ENCODE peak calls at places on chromosomes 16 and 17, in nine cellular contexts. Z is fibroblast of lung; E is DMS 273 treated with DMSO at 0.1 percent for 48 hours; J is NCI-H1417; S is fibroblast of mammary gland; M is stimulated activated CD4-positive, alpha-beta T cell treated with anti-CD3 and anti-CD28 coated beads, Interleukin-2, amount 100 ng/mL, for 24 hours; A is breast epithelium; F is stomach; Y is HT-29. X is an unnamed sample.

GRCh38 chr16:801584-802363 is 1.2 kb upstream of the GNG13 start:
- DNase-seq in Z (no peak), E (no peak), J (no peak), S (no peak), M (no peak), A (no peak), F (no peak), Y (no peak), X (no peak)

GRCh38 chr17:1621273-1621954 is 7.2 kb downstream of the SLC43A2 start:
- DNase-seq in Z (no peak), E (no peak), J (no peak), S (no peak), M (no peak), A (no peak), F (no peak), Y (no peak), X (no peak)

GRCh38 chr16:14148016-14148415 is 76.9 kb downstream of the MRTFB start:
- DNase-seq in Z (no peak), E (no peak), J (no peak), S (no peak), M (no peak), A (no peak), F (no peak), Y (no peak), X (no peak)

GRCh38 chr17:18959071-18959844 is 7.3 kb downstream of the SLC5A10 start:
- DNase-seq in Z (no peak), E (no peak), J (no peak), S (no peak), M (no peak), A (no peak), F (no peak), Y (no peak), X (peak)

GRCh38 chr16:66606000-66606751 is 1.7 kb downstream of the CMTM3 start:
- DNase-seq in Z (no peak), E (no peak), J (no peak), S (no peak), M (no peak), A (no peak), F (no peak), Y (no peak), X (no peak)

GRCh38 chr16:66171578-66171977 is 194.9 kb upstream of the CDH5 start:
- DNase-seq in Z (no peak), E (no peak), J (no peak), S (no peak), M (no peak), A (no peak), F (no peak), Y (no peak), X (no peak)

GRCh38 chr17:55624789-55625433 is 97.8 kb downstream of the TMEM100 start:
- DNase-seq in Z (no peak), E (no peak), J (no peak), S (no peak), M (no peak), A (no peak), F (no peak), Y (no peak), X (no peak)

GRCh38 chr16:63998-64913 is 8.2 kb downstream of the RHBDF1 start:
- DNase-seq in Z (no peak), E (no peak), J (peak), S (no peak), M (no peak), A (peak), F (peak), Y (no peak), X (no peak)

GRCh38 chr17:34917381-34917780 is 43.9 kb downstream of the CCT6B start:
- DNase-seq in Z (no peak), E (no peak), J (no peak), S (no peak), M (no peak), A (no peak), F (no peak), Y (no peak), X (no peak)

GRCh38 chr17:50187403-50187735 is 14.1 kb downstream of the COL1A1 start:
- DNase-seq in Z (no peak), E (no peak), J (no peak), S (no peak), M (no peak), A (no peak), F (no peak), Y (no peak), X (peak)

GRCh38 chr17:42744283-42744805 is 496 bp downstream of the EZH1 start:
- DNase-seq in Z (peak), E (no peak), J (peak), S (peak), M (peak), A (peak), F (peak), Y (peak), X (peak)

GRCh38 chr16:80852261-80852872 is 48.0 kb upstream of the CDYL2 start:
- DNase-seq in Z (peak), E (no peak), J (no peak), S (peak), M (peak), A (no peak), F (no peak), Y (peak), X (peak)

GRCh38 chr17:52678211-52678610 is 519.7 kb upstream of the CA10 start:
- DNase-seq in Z (no peak), E (no peak), J (no peak), S (no peak), M (no peak), A (no peak), F (no peak), Y (no peak), X (no peak)

GRCh38 chr17:16935786-16936185 is 36.1 kb downstream of the TNFRSF13B start:
- DNase-seq in Z (no peak), E (no peak), J (no peak), S (no peak), M (no peak), A (peak), F (no peak), Y (no peak), X (no peak)

GRCh38 chr17:11644265-11645212 is 46.3 kb downstream of the DNAH9 start:
- DNase-seq in Z (peak), E (peak), J (peak), S (peak), M (peak), A (no peak), F (peak), Y (peak), X (peak)

GRCh38 chr17:77423589-77424451 is 283.1 kb downstream of the SEC14L1 start:
- DNase-seq in Z (peak), E (no peak), J (peak), S (peak), M (no peak), A (peak), F (peak), Y (no peak), X (peak)

GRCh38 chr17:55177159-55177913 is 87.4 kb upstream of the HLF start:
- DNase-seq in Z (no peak), E (no peak), J (peak), S (peak), M (no peak), A (no peak), F (no peak), Y (no peak), X (peak)

GRCh38 chr16:3401719-3402397 is 843 bp downstream of the ZNF174 start:
- DNase-seq in Z (peak), E (no peak), J (peak), S (peak), M (no peak), A (no peak), F (no peak), Y (peak), X (peak)

X was measured in EH.